ENCODE peak calls at places on chromosomes 6 and 20, in seven cellular contexts. One of them, this sample, is unnamed.

GRCh38 chr20:3046677-3047462 is 1.0 kb downstream of the MRPS26 start:
- DNase-seq in GM06990: no peak
- DNase-seq in fibroblast of the aortic adventitia: peak
- DNase-seq in lung: peak
- DNase-seq in MCF 10A: peak
- DNase-seq in PC-3: peak
- DNase-seq in fibroblast of pulmonary artery: peak
- DNase-seq in this sample: peak

GRCh38 chr6:131787079-131787478 is 20.7 kb upstream of the ENPP1 start:
- DNase-seq in fibroblast of pulmonary artery: no peak
- DNase-seq in GM06990: no peak
- DNase-seq in PC-3: peak
- DNase-seq in fibroblast of the aortic adventitia: no peak
- DNase-seq in lung: no peak
- DNase-seq in MCF 10A: no peak
- DNase-seq in this sample: no peak

GRCh38 chr6:140360651-140361050 is 986.2 kb upstream of the CITED2 start:
- DNase-seq in PC-3: no peak
- DNase-seq in lung: no peak
- DNase-seq in MCF 10A: no peak
- DNase-seq in fibroblast of pulmonary artery: no peak
- DNase-seq in fibroblast of the aortic adventitia: no peak
- DNase-seq in GM06990: no peak
- DNase-seq in this sample: no peak

GRCh38 chr20:45008521-45009049 is 42.3 kb downstream of the STK4 start:
- DNase-seq in fibroblast of pulmonary artery: no peak
- DNase-seq in lung: no peak
- DNase-seq in PC-3: no peak
- DNase-seq in MCF 10A: no peak
- DNase-seq in fibroblast of the aortic adventitia: no peak
- DNase-seq in GM06990: no peak
- DNase-seq in this sample: no peak

GRCh38 chr6:166244353-166245045 is 63.7 kb downstream of the PRR18 start:
- DNase-seq in fibroblast of pulmonary artery: no peak
- DNase-seq in fibroblast of the aortic adventitia: no peak
- DNase-seq in MCF 10A: no peak
- DNase-seq in lung: no peak
- DNase-seq in PC-3: no peak
- DNase-seq in GM06990: no peak
- DNase-seq in this sample: no peak

GRCh38 chr6:139449611-139450000 is 75.2 kb upstream of the CITED2 start:
- DNase-seq in GM06990: no peak
- DNase-seq in MCF 10A: no peak
- DNase-seq in PC-3: peak
- DNase-seq in lung: no peak
- DNase-seq in fibroblast of pulmonary artery: peak
- DNase-seq in fibroblast of the aortic adventitia: peak
- DNase-seq in this sample: no peak

GRCh38 chr20:17833036-17833674 is 133.4 kb downstream of the BANF2 start:
- DNase-seq in fibroblast of pulmonary artery: peak
- DNase-seq in lung: no peak
- DNase-seq in GM06990: no peak
- DNase-seq in PC-3: peak
- DNase-seq in fibroblast of the aortic adventitia: peak
- DNase-seq in MCF 10A: peak
- DNase-seq in this sample: no peak

GRCh38 chr6:2873643-2874042 is 29.5 kb downstream of the SERPINB9 start:
- DNase-seq in fibroblast of the aortic adventitia: no peak
- DNase-seq in PC-3: no peak
- DNase-seq in MCF 10A: no peak
- DNase-seq in GM06990: no peak
- DNase-seq in fibroblast of pulmonary artery: no peak
- DNase-seq in lung: no peak
- DNase-seq in this sample: no peak

GRCh38 chr6:44697333-44697732 is 309.8 kb downstream of the CDC5L start:
- DNase-seq in PC-3: no peak
- DNase-seq in fibroblast of pulmonary artery: peak
- DNase-seq in lung: no peak
- DNase-seq in GM06990: no peak
- DNase-seq in MCF 10A: no peak
- DNase-seq in fibroblast of the aortic adventitia: no peak
- DNase-seq in this sample: no peak

GRCh38 chr6:138647006-138647405 is 126.6 kb upstream of the CCDC28A start:
- DNase-seq in lung: no peak
- DNase-seq in MCF 10A: peak
- DNase-seq in PC-3: no peak
- DNase-seq in fibroblast of the aortic adventitia: peak
- DNase-seq in fibroblast of pulmonary artery: peak
- DNase-seq in GM06990: no peak
- DNase-seq in this sample: no peak

GRCh38 chr6:11769244-11769643 is 9.4 kb downstream of the ADTRP start:
- DNase-seq in lung: no peak
- DNase-seq in MCF 10A: peak
- DNase-seq in fibroblast of pulmonary artery: no peak
- DNase-seq in GM06990: no peak
- DNase-seq in PC-3: peak
- DNase-seq in fibroblast of the aortic adventitia: no peak
- DNase-seq in this sample: no peak

GRCh38 chr6:116190550-116190949 is 63.3 kb downstream of the TSPYL4 start:
- DNase-seq in lung: no peak
- DNase-seq in PC-3: no peak
- DNase-seq in GM06990: no peak
- DNase-seq in fibroblast of pulmonary artery: peak
- DNase-seq in MCF 10A: no peak
- DNase-seq in fibroblast of the aortic adventitia: peak
- DNase-seq in this sample: no peak

GRCh38 chr20:38060536-38060935 is 27.0 kb downstream of the RPRD1B start:
- DNase-seq in fibroblast of pulmonary artery: peak
- DNase-seq in GM06990: no peak
- DNase-seq in lung: no peak
- DNase-seq in MCF 10A: no peak
- DNase-seq in PC-3: peak
- DNase-seq in fibroblast of the aortic adventitia: peak
- DNase-seq in this sample: no peak

GRCh38 chr6:108166664-108167448 is 1.0 kb downstream of the NR2E1 start:
- DNase-seq in MCF 10A: no peak
- DNase-seq in fibroblast of the aortic adventitia: no peak
- DNase-seq in lung: no peak
- DNase-seq in fibroblast of pulmonary artery: no peak
- DNase-seq in PC-3: no peak
- DNase-seq in GM06990: no peak
- DNase-seq in this sample: no peak

GRCh38 chr6:15498640-15499039 is 164.2 kb downstream of the DTNBP1 start:
- DNase-seq in lung: peak
- DNase-seq in GM06990: no peak
- DNase-seq in fibroblast of the aortic adventitia: peak
- DNase-seq in PC-3: peak
- DNase-seq in fibroblast of pulmonary artery: no peak
- DNase-seq in MCF 10A: peak
- DNase-seq in this sample: no peak

GRCh38 chr6:104014560-104014959 is 845.2 kb downstream of the HACE1 start:
- DNase-seq in fibroblast of pulmonary artery: no peak
- DNase-seq in lung: no peak
- DNase-seq in GM06990: no peak
- DNase-seq in PC-3: no peak
- DNase-seq in MCF 10A: no peak
- DNase-seq in fibroblast of the aortic adventitia: no peak
- DNase-seq in this sample: no peak

GRCh38 chr6:73742433-73742832 is 46.4 kb downstream of the CD109 start:
- DNase-seq in fibroblast of the aortic adventitia: no peak
- DNase-seq in fibroblast of pulmonary artery: no peak
- DNase-seq in PC-3: no peak
- DNase-seq in GM06990: no peak
- DNase-seq in MCF 10A: no peak
- DNase-seq in lung: no peak
- DNase-seq in this sample: no peak

GRCh38 chr6:94673251-94673650 is 904.1 kb upstream of the MANEA start:
- DNase-seq in fibroblast of the aortic adventitia: no peak
- DNase-seq in lung: no peak
- DNase-seq in GM06990: no peak
- DNase-seq in PC-3: peak
- DNase-seq in fibroblast of pulmonary artery: no peak
- DNase-seq in MCF 10A: no peak
- DNase-seq in this sample: no peak

GRCh38 chr20:25269833-25270170 is 21.9 kb downstream of the PYGB start:
- DNase-seq in fibroblast of pulmonary artery: no peak
- DNase-seq in MCF 10A: no peak
- DNase-seq in lung: no peak
- DNase-seq in fibroblast of the aortic adventitia: no peak
- DNase-seq in GM06990: no peak
- DNase-seq in PC-3: no peak
- DNase-seq in this sample: no peak

GRCh38 chr20:20795721-20796120 is 83.3 kb upstream of the RALGAPA2 start:
- DNase-seq in lung: no peak
- DNase-seq in GM06990: no peak
- DNase-seq in fibroblast of pulmonary artery: no peak
- DNase-seq in MCF 10A: no peak
- DNase-seq in fibroblast of the aortic adventitia: no peak
- DNase-seq in PC-3: no peak
- DNase-seq in this sample: no peak

GRCh38 chr6:143802833-143803565 is 40.1 kb upstream of the LTV1 start:
- DNase-seq in fibroblast of pulmonary artery: peak
- DNase-seq in fibroblast of the aortic adventitia: peak
- DNase-seq in MCF 10A: no peak
- DNase-seq in PC-3: no peak
- DNase-seq in GM06990: no peak
- DNase-seq in lung: no peak
- DNase-seq in this sample: no peak

GRCh38 chr20:43940518-43941225 is 26.0 kb downstream of the TOX2 start:
- DNase-seq in fibroblast of pulmonary artery: no peak
- DNase-seq in PC-3: no peak
- DNase-seq in fibroblast of the aortic adventitia: no peak
- DNase-seq in lung: no peak
- DNase-seq in MCF 10A: no peak
- DNase-seq in GM06990: no peak
- DNase-seq in this sample: no peak

GRCh38 chr20:51412333-51412761 is 130.2 kb downstream of the NFATC2 start:
- DNase-seq in fibroblast of pulmonary artery: peak
- DNase-seq in lung: no peak
- DNase-seq in MCF 10A: no peak
- DNase-seq in fibroblast of the aortic adventitia: peak
- DNase-seq in PC-3: no peak
- DNase-seq in GM06990: no peak
- DNase-seq in this sample: no peak

GRCh38 chr6:48087448-48087847 is 23.5 kb downstream of the PTCHD4 start:
- DNase-seq in PC-3: peak
- DNase-seq in fibroblast of pulmonary artery: peak
- DNase-seq in MCF 10A: peak
- DNase-seq in fibroblast of the aortic adventitia: peak
- DNase-seq in lung: no peak
- DNase-seq in GM06990: no peak
- DNase-seq in this sample: no peak

GRCh38 chr6:141307309-141307998 is 825.3 kb upstream of the GJE1 start:
- DNase-seq in lung: no peak
- DNase-seq in fibroblast of pulmonary artery: no peak
- DNase-seq in GM06990: no peak
- DNase-seq in PC-3: no peak
- DNase-seq in MCF 10A: no peak
- DNase-seq in fibroblast of the aortic adventitia: no peak
- DNase-seq in this sample: no peak

DNA sequence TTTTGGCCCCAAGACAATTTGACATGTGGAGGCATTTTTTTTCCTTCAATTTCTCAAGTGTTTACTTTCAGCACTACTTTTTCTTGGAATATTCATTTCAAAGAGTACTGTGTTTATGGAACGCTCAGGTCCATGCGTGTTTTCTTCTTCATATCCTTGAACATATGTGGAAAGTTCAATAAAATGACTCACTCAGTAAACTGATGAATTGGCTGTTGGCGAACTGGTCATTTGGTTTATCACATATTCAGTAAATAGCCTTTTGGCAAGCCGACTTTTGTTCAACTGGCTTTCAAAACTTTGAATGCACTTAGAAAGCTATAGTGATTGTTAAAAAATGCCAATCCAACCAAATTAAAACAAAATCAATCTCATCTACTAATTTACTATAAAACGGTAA is 964.6 kb upstream of the SLC35B3 start:
- DNase-seq in GM06990: no peak
- DNase-seq in lung: no peak
- DNase-seq in PC-3: peak
- DNase-seq in fibroblast of the aortic adventitia: no peak
- DNase-seq in fibroblast of pulmonary artery: no peak
- DNase-seq in MCF 10A: no peak
- DNase-seq in this sample: no peak
- TF ChIP-seq CTCF in GM06990: no peak
- TF ChIP-seq CTCF in lung: no peak
- TF ChIP-seq CTCF in PC-3: no peak
- TF ChIP-seq CTCF in fibroblast of the aortic adventitia: no peak
- TF ChIP-seq CTCF in fibroblast of pulmonary artery: no peak
- TF ChIP-seq CTCF in MCF 10A: no peak
- TF ChIP-seq CTCF in this sample: no peak

GRCh38 chr6:121354764-121355163 is 20.5 kb upstream of the TBC1D32 start:
- DNase-seq in lung: no peak
- DNase-seq in PC-3: peak
- DNase-seq in MCF 10A: no peak
- DNase-seq in fibroblast of the aortic adventitia: no peak
- DNase-seq in GM06990: no peak
- DNase-seq in fibroblast of pulmonary artery: peak
- DNase-seq in this sample: no peak

GRCh38 chr6:121351911-121352310 is 17.6 kb upstream of the TBC1D32 start:
- DNase-seq in lung: no peak
- DNase-seq in PC-3: no peak
- DNase-seq in fibroblast of pulmonary artery: no peak
- DNase-seq in fibroblast of the aortic adventitia: no peak
- DNase-seq in MCF 10A: no peak
- DNase-seq in GM06990: no peak
- DNase-seq in this sample: no peak

GRCh38 chr6:121356575-121356974 is 22.3 kb upstream of the TBC1D32 start:
- DNase-seq in MCF 10A: no peak
- DNase-seq in GM06990: no peak
- DNase-seq in fibroblast of the aortic adventitia: no peak
- DNase-seq in lung: no peak
- DNase-seq in PC-3: no peak
- DNase-seq in fibroblast of pulmonary artery: no peak
- DNase-seq in this sample: no peak
- TF ChIP-seq CTCF in MCF 10A: peak
- TF ChIP-seq CTCF in GM06990: no peak
- TF ChIP-seq CTCF in fibroblast of the aortic adventitia: peak
- TF ChIP-seq CTCF in lung: no peak
- TF ChIP-seq CTCF in PC-3: peak
- TF ChIP-seq CTCF in fibroblast of pulmonary artery: peak
- TF ChIP-seq CTCF in this sample: no peak

GRCh38 chr6:18168264-18168663 is 13.0 kb downstream of the KDM1B start:
- DNase-seq in lung: no peak
- DNase-seq in fibroblast of pulmonary artery: no peak
- DNase-seq in MCF 10A: no peak
- DNase-seq in GM06990: no peak
- DNase-seq in fibroblast of the aortic adventitia: no peak
- DNase-seq in PC-3: no peak
- DNase-seq in this sample: no peak
- TF ChIP-seq CTCF in lung: no peak
- TF ChIP-seq CTCF in fibroblast of pulmonary artery: no peak
- TF ChIP-seq CTCF in MCF 10A: no peak
- TF ChIP-seq CTCF in GM06990: no peak
- TF ChIP-seq CTCF in fibroblast of the aortic adventitia: no peak
- TF ChIP-seq CTCF in PC-3: no peak
- TF ChIP-seq CTCF in this sample: no peak

DNA sequence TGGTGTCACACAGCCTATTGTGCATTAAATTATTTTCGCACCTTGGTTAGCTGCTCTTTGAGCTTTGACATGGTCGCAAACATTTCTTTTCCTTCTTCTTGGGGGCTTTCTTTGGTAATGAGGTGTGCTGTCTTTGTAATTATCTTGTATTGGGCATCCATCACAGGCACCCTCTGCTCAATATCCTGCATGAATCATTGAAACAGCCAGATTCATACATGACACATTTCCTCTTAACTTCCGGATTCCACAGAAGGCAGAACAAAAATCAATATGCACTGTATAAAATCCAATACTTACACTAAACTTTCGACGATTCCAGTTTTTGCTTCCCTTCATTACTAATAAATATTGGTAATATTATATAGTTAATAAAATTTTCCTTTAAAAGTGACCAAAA is 175.6 kb downstream of the SYNE1 start:
- DNase-seq in lung: no peak
- DNase-seq in fibroblast of pulmonary artery: no peak
- DNase-seq in fibroblast of the aortic adventitia: no peak
- DNase-seq in MCF 10A: peak
- DNase-seq in PC-3: peak
- DNase-seq in GM06990: no peak
- DNase-seq in this sample: no peak
- TF ChIP-seq CTCF in lung: no peak
- TF ChIP-seq CTCF in fibroblast of pulmonary artery: no peak
- TF ChIP-seq CTCF in fibroblast of the aortic adventitia: no peak
- TF ChIP-seq CTCF in MCF 10A: no peak
- TF ChIP-seq CTCF in PC-3: no peak
- TF ChIP-seq CTCF in GM06990: no peak
- TF ChIP-seq CTCF in this sample: no peak